ENCODE peak calls at places on chromosomes 3 and 15, in four cellular contexts. F, N, Z and P are unnamed samples.
A peak's percentile ranks its signal among the peaks of the same experiment; 100 is the strongest.

GRCh38 chr3:190303887-190304286 is 18.4 kb downstream of the CLDN1 start:
- DNase-seq in F (no peak), N (no peak), Z (peak; percentile 89), P (no peak)

GRCh38 chr3:43691120-43692002 is 623 bp downstream of the ABHD5 start:
- DNase-seq in F (no peak), N (peak; percentile 35), Z (peak; percentile 61), P (no peak)

GRCh38 chr3:110180733-110181132 is 843.4 kb upstream of the DPPA4 start:
- DNase-seq in F (no peak), N (no peak), Z (no peak), P (peak; percentile 3)

GRCh38 chr3:184227481-184227935 is 1.9 kb upstream of the VWA5B2 start:
- DNase-seq in F (no peak), N (peak; percentile 52), Z (peak; percentile 33), P (no peak)

GRCh38 chr15:94834494-94834893 is 603.1 kb downstream of the MCTP2 start:
- DNase-seq in F (no peak), N (no peak), Z (no peak), P (no peak)

GRCh38 chr15:70318594-70318993 is 220.9 kb upstream of the TLE3 start:
- DNase-seq in F (no peak), N (no peak), Z (no peak), P (peak; percentile 50)

GRCh38 chr3:184563569-184563925 is 2.0 kb downstream of the EPHB3 start:
- DNase-seq in F (no peak), N (no peak), Z (no peak), P (no peak)

GRCh38 chr3:124972457-124972856 is 37.9 kb upstream of the MUC13 start:
- DNase-seq in F (no peak), N (no peak), Z (no peak), P (no peak)

GRCh38 chr3:43411429-43411828 is 125.1 kb downstream of the SNRK start:
- DNase-seq in F (no peak), N (no peak), Z (no peak), P (no peak)

GRCh38 chr3:50238549-50239026 is 2.6 kb downstream of the GNAI2 start:
- DNase-seq in F (no peak), N (no peak), Z (no peak), P (no peak)

GRCh38 chr3:187986514-187986934 is 167.4 kb upstream of the LPP start:
- DNase-seq in F (peak; percentile 69), N (peak; percentile 37), Z (peak; percentile 98), P (peak; percentile 62)

GRCh38 chr3:89072671-89073070 is 34.8 kb upstream of the EPHA3 start:
- DNase-seq in F (no peak), N (no peak), Z (no peak), P (no peak)

GRCh38 chr3:35183915-35184675 is 455.2 kb upstream of the ARPP21 start:
- DNase-seq in F (no peak), N (no peak), Z (peak; percentile 63), P (no peak)

GRCh38 chr3:138809506-138810266 is 25.0 kb downstream of the PIK3CB start:
- DNase-seq in F (no peak), N (no peak), Z (no peak), P (no peak)

GRCh38 chr15:80699981-80700380 is 4.9 kb downstream of the ABHD17C start:
- DNase-seq in F (no peak), N (no peak), Z (peak; percentile 78), P (no peak)

GRCh38 chr15:98063311-98063710 is 102.8 kb downstream of the ARRDC4 start:
- DNase-seq in F (no peak), N (no peak), Z (no peak), P (no peak)
- H3K4me3 ChIP-seq in F (no peak overlapping the region), N (no peak overlapping the region), Z (no peak overlapping the region), P (no peak overlapping the region)

DNA sequence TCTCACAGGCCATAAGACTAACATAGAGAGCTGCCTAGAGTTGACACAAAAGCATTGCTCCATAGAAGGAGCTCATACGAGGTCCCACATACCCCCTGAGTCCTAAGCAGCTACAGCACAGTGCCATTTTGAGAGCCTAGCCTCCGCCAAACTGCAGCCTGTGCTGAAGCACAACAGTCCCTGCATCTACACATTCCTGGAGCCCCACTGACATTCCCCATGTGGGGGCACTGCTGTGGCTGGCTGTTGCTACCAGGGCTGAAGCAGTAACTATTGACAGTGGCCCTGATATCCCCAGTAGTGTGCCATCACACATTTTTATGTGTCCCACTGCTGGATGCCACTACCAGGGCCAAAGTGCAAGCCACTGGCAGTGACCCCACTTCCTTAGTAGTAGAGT is 80.3 kb downstream of the CERS3 start:
- DNase-seq in F (no peak), N (no peak), Z (no peak), P (no peak)
- TF ChIP-seq CTCF in F (no peak), N (no peak), Z (no peak), P (no peak)

DNA sequence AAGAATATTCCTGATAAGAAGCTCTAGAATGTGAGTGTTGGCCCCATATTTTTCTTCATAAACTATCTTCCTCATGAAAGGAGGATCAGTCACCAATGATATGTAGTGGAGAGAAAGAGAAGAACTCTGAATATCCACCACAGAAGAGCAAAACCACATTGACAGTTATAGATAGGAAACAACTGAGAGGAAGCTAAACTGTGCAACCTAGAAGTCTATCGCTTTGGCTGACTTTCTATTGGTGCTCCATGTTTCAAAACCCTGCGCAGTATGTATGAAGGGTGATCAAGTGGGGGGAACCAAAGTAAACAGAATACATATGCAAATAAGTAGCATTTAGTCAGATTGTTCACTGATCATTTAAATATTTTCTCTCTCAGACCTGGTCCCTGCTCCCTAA is 41.0 kb upstream of the ZNF280D start:
- DNase-seq in F (no peak), N (no peak), Z (no peak), P (no peak)
- H3K4me3 ChIP-seq in F (no peak overlapping the region), N (no peak overlapping the region), Z (no peak overlapping the region), P (no peak overlapping the region)

GRCh38 chr3:158369279-158369678 is 201.7 kb upstream of the MLF1 start:
- DNase-seq in F (no peak), N (no peak), Z (no peak), P (no peak)

GRCh38 chr3:158368271-158368670 is 202.7 kb upstream of the MLF1 start:
- DNase-seq in F (no peak), N (no peak), Z (no peak), P (no peak)
- TF ChIP-seq CTCF in F (no peak), N (no peak), Z (no peak), P (no peak)

GRCh38 chr15:69134841-69135240 is 25.6 kb upstream of the GLCE start:
- DNase-seq in F (no peak), N (no peak), Z (no peak), P (no peak)
- H3K4me3 ChIP-seq in F (no peak overlapping the region), N (no peak overlapping the region), Z (no peak overlapping the region), P (no peak overlapping the region)